ENCODE peak calls at places on chromosomes 7 and 10, in five cellular contexts. O, I, W, L and N are unnamed samples.

GRCh38 chr7:36600869-36601530 is 123.3 kb downstream of the AOAH start:
- DNase-seq in I (no peak), W (no peak), O (no peak), L (peak), N (no peak)

GRCh38 chr10:3192856-3193635 is 20.5 kb upstream of the PITRM1 start:
- DNase-seq in I (peak), W (peak), O (no peak), L (peak), N (peak)

GRCh38 chr7:47202146-47202768 is 379.7 kb downstream of the TNS3 start:
- DNase-seq in L (no peak), O (no peak), I (no peak), W (no peak), N (no peak)

GRCh38 chr10:124020871-124021823 is 72.3 kb downstream of the CHST15 start:
- DNase-seq in O (no peak), I (no peak), L (no peak), W (no peak), N (no peak)

GRCh38 chr7:143257501-143257900 is 5.7 kb upstream of the GSTK1 start:
- DNase-seq in I (no peak), L (peak), O (no peak), W (no peak), N (no peak)

GRCh38 chr10:49571419-49571818 is 32.5 kb upstream of the ERCC6 start:
- DNase-seq in O (no peak), L (peak), I (no peak), W (no peak), N (no peak)

GRCh38 chr10:623477-624311 is 65.8 kb downstream of the DIP2C start:
- DNase-seq in O (no peak), W (no peak), I (no peak), L (no peak), N (no peak)

GRCh38 chr7:64599341-64599740 is 36.5 kb upstream of the ZNF680 start:
- DNase-seq in W (no peak), O (no peak), L (no peak), I (no peak), N (no peak)

GRCh38 chr10:68284007-68284406 is 47.9 kb upstream of the HNRNPH3 start:
- DNase-seq in I (no peak), W (no peak), L (no peak), O (no peak), N (no peak)

GRCh38 chr10:123236122-123236521 is 81.9 kb downstream of the BUB3 start:
- DNase-seq in I (no peak), L (no peak), O (no peak), W (no peak), N (peak)

GRCh38 chr7:127629268-127629854 is 11.4 kb upstream of the PAX4 start:
- DNase-seq in L (peak), I (no peak), W (no peak), O (no peak), N (no peak)

GRCh38 chr10:55747244-55747643 is 613.8 kb downstream of the ZWINT start:
- DNase-seq in O (no peak), I (no peak), L (no peak), W (no peak), N (no peak)

GRCh38 chr10:43689955-43690771 is 41.5 kb upstream of the ZNF32 start:
- DNase-seq in W (peak), O (peak), I (no peak), L (peak), N (peak)

GRCh38 chr10:119007211-119007574 is 22.3 kb upstream of the NANOS1 start:
- DNase-seq in O (no peak), I (no peak), L (no peak), W (no peak), N (no peak)

GRCh38 chr10:8913720-8914119 is 859.2 kb downstream of the GATA3 start:
- DNase-seq in O (no peak), L (peak), I (no peak), W (no peak), N (no peak)

GRCh38 chr10:30786131-30786530 is 156.6 kb upstream of the LYZL2 start:
- DNase-seq in W (no peak), O (no peak), I (no peak), L (peak), N (no peak)

GRCh38 chr7:29935111-29935510 is 54.5 kb downstream of the SCRN1 start:
- DNase-seq in O (no peak), W (no peak), I (no peak), L (peak), N (no peak)

GRCh38 chr7:108972009-108972408 is 402.3 kb downstream of the DNAJB9 start:
- DNase-seq in W (no peak), L (no peak), O (no peak), I (no peak), N (no peak)

DNA sequence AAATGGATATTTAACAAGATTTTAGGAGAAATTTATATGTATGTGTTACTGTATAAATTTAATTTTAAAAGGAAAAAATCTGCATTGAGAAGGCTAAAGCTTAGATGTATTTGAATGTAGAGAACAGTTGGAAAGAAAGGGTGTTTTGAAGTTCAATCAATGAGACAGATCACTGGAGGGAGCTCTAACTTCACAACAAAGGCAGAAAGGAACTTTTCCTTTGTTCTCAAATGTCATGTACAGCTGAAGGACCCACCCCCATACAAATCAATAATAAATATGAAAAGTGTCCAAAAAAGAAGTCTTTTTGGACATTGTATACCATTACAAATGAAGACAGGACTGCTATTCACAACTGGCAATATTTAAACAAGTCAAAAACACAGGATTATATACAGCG is 403.4 kb downstream of the DNAJB9 start:
- DNase-seq in L (no peak), O (no peak), W (no peak), I (no peak), N (no peak)
- TF ChIP-seq CTCF in L (peak), O (no peak), W (no peak), I (no peak), N (no peak)

GRCh38 chr10:131981429-131982184 is at the start of gene BNIP3:
- DNase-seq in W (peak), L (peak), I (peak), O (peak), N (peak)
- TF ChIP-seq CTCF in W (no peak), L (peak), I (no peak), O (peak), N (peak)

DNA sequence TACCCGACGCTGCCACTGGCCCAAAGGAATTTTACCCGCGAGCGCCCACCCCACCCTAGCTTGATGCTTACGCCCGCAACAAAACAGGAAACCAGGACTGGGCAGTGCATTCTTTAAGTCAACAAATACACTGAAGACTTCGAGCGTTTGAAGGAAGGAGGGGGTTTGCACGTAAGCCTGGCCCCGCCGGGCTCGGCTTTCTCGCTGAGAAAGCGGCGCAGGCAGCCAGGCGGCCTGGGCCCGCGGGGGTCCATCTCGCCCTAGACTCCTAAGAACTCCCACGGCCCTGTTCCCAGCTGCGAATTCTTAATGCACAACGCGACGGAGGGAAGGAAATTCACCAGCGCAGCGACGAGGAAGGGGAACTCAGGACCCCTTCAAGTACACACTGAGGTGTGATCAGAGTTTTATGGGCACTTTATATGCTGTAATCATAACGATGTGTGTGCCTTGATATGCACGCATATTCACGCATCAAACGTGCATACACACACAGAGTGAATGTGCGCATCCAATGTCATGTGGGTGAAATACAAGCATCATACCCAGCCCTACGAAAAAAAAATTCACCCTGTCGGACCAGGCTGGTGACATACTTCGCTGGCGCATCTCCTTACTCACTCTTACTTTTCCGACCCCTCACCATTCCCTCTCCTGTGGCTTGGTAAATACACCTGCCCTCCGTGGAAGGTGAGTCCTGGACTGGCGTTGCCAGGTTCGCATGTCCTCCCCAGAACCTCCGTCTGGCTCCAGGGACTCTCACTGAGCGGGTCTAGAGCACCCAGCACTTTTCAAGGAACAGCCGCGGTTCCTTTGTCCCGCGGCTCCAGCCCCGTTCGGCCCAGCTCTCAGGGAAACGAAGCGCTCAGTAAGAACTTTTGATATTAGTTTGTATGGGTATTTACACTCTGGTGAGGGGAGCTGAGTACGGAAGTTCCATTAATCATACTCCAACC is 5.7 kb upstream of the HOXA13 start:
- DNase-seq in L (peak), O (no peak), W (peak), I (no peak), N (no peak)
- TF ChIP-seq CTCF in L (no peak), O (no peak), W (no peak), I (peak), N (no peak)

DNA sequence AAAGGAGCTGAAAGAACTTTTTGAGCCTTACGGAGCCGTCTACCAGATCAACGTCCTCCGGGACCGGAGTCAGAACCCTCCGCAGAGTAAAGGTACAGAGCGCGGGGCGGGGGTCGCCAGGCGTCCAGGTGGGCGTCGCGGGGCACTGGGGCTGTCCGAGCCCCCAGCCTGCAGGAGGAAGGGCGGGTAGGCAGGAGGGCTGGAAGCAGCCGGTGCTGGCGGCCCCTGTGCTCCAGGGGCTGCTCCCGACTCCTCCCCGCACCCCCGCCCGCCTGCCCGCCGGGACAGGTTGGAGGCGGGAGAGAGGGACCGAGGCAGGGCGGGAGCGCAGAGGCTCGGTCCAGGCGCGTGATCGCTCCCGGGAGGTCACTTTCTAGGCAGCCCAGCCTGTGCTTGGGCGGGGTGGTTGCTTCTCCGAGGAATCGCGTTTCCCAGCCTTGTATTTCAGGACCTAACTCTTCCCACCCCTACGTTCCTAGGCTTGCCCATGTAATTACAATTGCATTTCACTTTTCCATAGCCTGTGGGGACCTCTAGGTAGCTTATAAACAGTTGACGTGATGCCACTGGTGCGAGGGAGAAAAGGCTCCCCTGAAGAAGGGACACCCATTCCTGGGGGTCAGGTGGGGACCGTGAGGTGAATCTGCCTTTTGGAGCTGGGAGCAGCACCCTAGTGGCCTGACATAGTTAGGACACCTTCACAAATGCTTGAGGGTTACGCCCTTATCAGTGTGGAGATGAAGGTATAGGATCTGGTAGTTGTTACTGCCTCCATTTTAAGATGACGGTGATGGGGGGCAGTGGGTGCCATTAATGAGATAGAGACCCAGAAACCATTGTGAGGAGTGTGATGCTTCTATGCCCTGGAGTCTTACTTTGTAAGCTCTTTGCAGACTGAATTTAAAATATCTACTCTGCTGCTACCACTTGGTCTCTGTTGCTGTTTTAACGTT is 148.2 kb downstream of the CELF2 start:
- DNase-seq in W (peak), I (no peak), L (no peak), O (no peak), N (no peak)
- TF ChIP-seq CTCF in W (no peak), I (peak), L (no peak), O (peak), N (peak)

GRCh38 chr10:14396441-14397048 is 65.8 kb upstream of the FRMD4A start:
- DNase-seq in W (no peak), I (no peak), O (no peak), L (peak), N (no peak)
- TF ChIP-seq CTCF in W (no peak), I (peak), O (peak), L (peak), N (peak)

GRCh38 chr10:75911426-75911825 is 480.0 kb downstream of the LRMDA start:
- DNase-seq in I (no peak), W (no peak), L (peak), O (no peak), N (no peak)

GRCh38 chr10:75904499-75905283 is 473.3 kb downstream of the LRMDA start:
- DNase-seq in W (no peak), I (no peak), O (no peak), L (no peak), N (no peak)

DNA sequence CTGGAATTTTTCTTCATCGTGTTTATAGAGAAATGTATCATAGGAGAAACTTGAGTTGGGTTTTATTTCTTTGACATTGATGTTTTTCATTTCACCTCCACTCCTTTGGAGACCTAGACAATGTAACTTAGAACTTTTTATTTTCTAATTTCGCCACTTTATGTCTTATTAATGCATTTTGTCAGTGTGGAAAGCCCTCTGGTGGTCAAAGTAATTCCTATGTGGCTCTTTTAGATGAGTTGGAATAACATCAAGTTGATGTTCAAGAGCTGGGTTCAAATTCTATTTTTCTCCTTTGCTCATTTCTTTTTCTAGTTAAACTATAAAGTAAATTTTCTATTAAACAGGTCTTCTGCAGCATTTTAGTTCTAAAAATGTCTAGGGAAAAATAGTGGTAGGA is 478.6 kb downstream of the LRMDA start:
- DNase-seq in O (no peak), I (peak), L (peak), W (no peak), N (no peak)
- TF ChIP-seq CTCF in O (peak), I (peak), L (no peak), W (no peak), N (peak)

GRCh38 chr10:72354356-72355213 is at the start of gene DNAJB12:
- DNase-seq in L (peak), O (peak), I (peak), W (peak), N (peak)

GRCh38 chr10:72356987-72357386 is 2.3 kb upstream of the DNAJB12 start:
- DNase-seq in O (no peak), L (no peak), W (no peak), I (no peak), N (no peak)

GRCh38 chr10:72356115-72356514 is 1.4 kb upstream of the DNAJB12 start:
- DNase-seq in O (no peak), W (no peak), I (no peak), L (no peak), N (no peak)

GRCh38 chr10:72353963-72354355 is 760 bp downstream of the DNAJB12 start:
- DNase-seq in I (no peak), W (no peak), O (no peak), L (no peak), N (no peak)

DNA sequence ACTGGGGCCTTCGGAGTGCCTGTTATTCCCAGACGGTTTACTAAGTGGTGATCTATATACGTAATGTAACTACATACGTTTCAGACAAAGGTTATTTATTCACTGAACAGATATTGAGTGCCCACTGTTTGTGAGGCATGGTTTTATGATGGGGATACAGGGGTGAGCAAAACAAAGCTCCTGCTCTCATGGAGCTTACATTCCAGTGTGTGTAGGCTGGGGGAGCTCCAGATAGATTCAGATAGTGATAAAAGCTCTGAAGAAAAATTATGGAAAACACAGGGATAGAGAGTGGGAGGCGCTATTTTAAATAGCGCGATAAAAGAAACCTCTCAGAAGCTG is 466 bp upstream of the DNAJB12 start:
- DNase-seq in W (no peak), I (no peak), O (no peak), L (no peak), N (no peak)
- TF ChIP-seq CTCF in W (no peak), I (no peak), O (no peak), L (no peak), N (no peak)

GRCh38 chr7:78539825-78540224 is 741.3 kb downstream of the PHTF2 start:
- DNase-seq in I (no peak), O (no peak), W (no peak), L (no peak), N (no peak)
- TF ChIP-seq CTCF in I (no peak), O (no peak), W (no peak), L (no peak), N (no peak)